ENCODE peak calls at places on chromosomes 1 and 21, in six cellular contexts. I is IMR-90, C is H9, R is H1, K is trophoblast cell, D is mesenchymal stem cell. M is an unnamed sample.

GRCh38 chr1:225707824-225708223 is 54.9 kb upstream of the ENAH start:
- DNase-seq in K (no peak), C (no peak), R (no peak), D (no peak), I (no peak), M (no peak)

GRCh38 chr21:45547211-45547900 is 5.1 kb upstream of the SLC19A1 start:
- DNase-seq in D (no peak), R (no peak), C (no peak), K (no peak), I (no peak), M (no peak)

GRCh38 chr1:16168622-16169021 is 12.8 kb upstream of the EPHA2 start:
- DNase-seq in R (no peak), I (no peak), D (no peak), K (no peak), C (no peak), M (no peak)

GRCh38 chr1:47232187-47232874 is at the start of gene TAL1:
- DNase-seq in K (peak), D (no peak), R (no peak), C (no peak), I (no peak), M (no peak)

GRCh38 chr1:154878371-154879355 is 8.6 kb upstream of the KCNN3 start:
- DNase-seq in R (peak), C (peak), I (peak), K (peak), D (peak), M (peak)

GRCh38 chr1:983736-984475 is 2.0 kb upstream of the PERM1 start:
- DNase-seq in I (no peak), C (no peak), K (peak), D (peak), R (no peak), M (no peak)

GRCh38 chr1:9196129-9197040 is 38.2 kb upstream of the H6PD start:
- DNase-seq in C (peak), R (no peak), D (peak), I (peak), K (peak), M (no peak)

GRCh38 chr1:70504176-70504820 is 93.2 kb downstream of the CTH start:
- DNase-seq in I (no peak), D (peak), K (peak), R (no peak), C (no peak), M (no peak)

GRCh38 chr1:58884706-58885661 is 101.1 kb upstream of the JUN start:
- DNase-seq in R (no peak), I (no peak), C (no peak), D (no peak), K (no peak), M (no peak)

GRCh38 chr1:21290546-21290944 is 282 bp upstream of the ECE1 start:
- DNase-seq in K (no peak), R (no peak), I (no peak), C (no peak), D (no peak), M (no peak)

GRCh38 chr1:79945391-79945790 is 938.9 kb upstream of the ADGRL4 start:
- DNase-seq in R (no peak), D (no peak), C (no peak), I (no peak), K (no peak), M (no peak)

GRCh38 chr1:229859026-229859425 is 208.0 kb upstream of the GALNT2 start:
- DNase-seq in D (no peak), C (no peak), R (no peak), I (no peak), K (no peak), M (no peak)

GRCh38 chr1:10629816-10630571 is 155.2 kb downstream of the PEX14 start:
- DNase-seq in K (no peak), C (no peak), R (no peak), I (no peak), D (no peak), M (no peak)

GRCh38 chr1:173507847-173508209 is 30.7 kb downstream of the PRDX6 start:
- DNase-seq in D (no peak), C (no peak), R (no peak), I (no peak), K (peak), M (no peak)

GRCh38 chr1:68975534-68975933 is 478.7 kb upstream of the DEPDC1 start:
- DNase-seq in K (peak), I (no peak), R (no peak), C (peak), D (peak), M (peak)

GRCh38 chr1:110535985-110536384 is 17.0 kb upstream of the KCNA10 start:
- DNase-seq in I (peak), D (peak), K (peak), R (no peak), C (no peak), M (no peak)

GRCh38 chr1:32494196-32494595 is 29.3 kb downstream of the ZBTB8B start:
- DNase-seq in R (no peak), K (peak), C (no peak), D (peak), I (no peak), M (no peak)

GRCh38 chr1:68115308-68115707 is 64.9 kb upstream of the DIRAS3 start:
- DNase-seq in I (no peak), D (no peak), K (no peak), R (no peak), C (no peak), M (no peak)

GRCh38 chr1:6271001-6271400 is 10.1 kb upstream of the GPR153 start:
- DNase-seq in R (no peak), K (no peak), D (no peak), C (no peak), I (no peak), M (no peak)

GRCh38 chr1:230068952-230069684 is 2.1 kb downstream of the GALNT2 start:
- DNase-seq in C (no peak), K (no peak), D (peak), I (no peak), R (no peak), M (no peak)

GRCh38 chr21:33578959-33579542 is 9.4 kb downstream of the DONSON start:
- DNase-seq in I (peak), C (no peak), K (no peak), R (no peak), D (peak), M (no peak)

DNA sequence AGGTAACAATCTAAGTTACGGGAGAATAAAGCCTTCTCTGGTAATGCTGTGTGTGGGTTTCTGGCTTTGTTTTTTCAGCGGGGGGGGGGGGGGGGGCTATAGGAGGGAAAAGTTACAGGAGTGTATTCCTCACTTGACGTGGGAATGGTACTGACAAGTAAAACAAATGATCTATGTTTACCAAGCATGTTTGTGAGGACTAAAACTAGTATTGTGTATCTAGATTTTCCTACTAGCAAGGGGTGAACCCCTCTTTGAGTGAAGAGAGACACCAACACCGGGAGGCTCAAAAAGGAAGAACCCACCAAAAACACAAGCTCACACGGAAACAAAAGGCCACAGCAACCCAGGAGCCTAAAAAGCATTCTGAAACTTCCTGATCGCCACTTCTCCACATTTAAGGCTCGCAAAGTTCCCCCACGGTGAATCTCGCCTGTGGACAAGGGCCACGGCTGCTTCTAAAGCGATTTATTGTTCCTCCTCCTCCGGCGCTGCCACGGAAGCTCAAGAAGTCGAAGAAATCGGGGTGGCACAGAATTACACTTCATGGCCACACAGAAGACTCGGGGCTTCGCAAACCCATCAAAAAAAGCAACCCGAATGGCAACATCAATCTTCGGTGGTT is 720 bp downstream of the PUM1 start:
- DNase-seq in D (no peak), K (peak), C (no peak), I (peak), R (no peak), M (no peak)
- H2BK5ac ChIP-seq in D (peak), K (peak), C (peak), I (peak), R (peak), M (peak)

GRCh38 chr21:36664678-36665022 is 34.3 kb upstream of the SIM2 start:
- DNase-seq in I (no peak), C (no peak), R (no peak), K (no peak), D (no peak), M (no peak)

GRCh38 chr21:36663033-36663855 is 35.7 kb upstream of the SIM2 start:
- DNase-seq in I (peak), C (no peak), K (peak), R (no peak), D (no peak), M (no peak)

GRCh38 chr21:36665806-36666205 is 33.1 kb upstream of the SIM2 start:
- DNase-seq in R (no peak), I (no peak), C (no peak), D (no peak), K (no peak), M (no peak)

GRCh38 chr21:36672737-36673136 is 26.2 kb upstream of the SIM2 start:
- DNase-seq in K (no peak), D (no peak), C (no peak), I (no peak), R (no peak), M (no peak)

DNA sequence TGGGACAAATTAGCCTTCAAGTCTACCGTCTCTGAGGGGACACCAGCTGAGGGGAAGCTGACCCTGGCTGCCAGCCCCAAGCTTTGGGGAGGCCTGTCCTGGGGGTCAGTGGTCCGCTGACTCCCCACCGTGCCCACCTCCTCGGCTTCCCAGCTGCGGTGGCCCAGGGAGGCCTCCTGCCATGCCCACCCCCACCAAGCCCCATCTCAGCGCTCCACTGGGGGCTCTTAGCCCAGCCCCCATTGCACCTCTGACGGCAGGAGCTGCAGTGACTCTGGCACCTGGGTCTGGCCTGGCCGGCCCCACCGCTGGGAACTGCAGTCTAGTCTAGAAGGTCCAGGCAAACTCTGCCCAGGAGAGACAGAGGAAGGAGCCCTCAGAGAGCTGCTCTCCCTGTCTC is 30.2 kb upstream of the SIM2 start:
- DNase-seq in C (no peak), D (no peak), I (no peak), K (no peak), R (no peak), M (no peak)
- H2AFZ ChIP-seq in C (no peak), D (no peak), I (no peak), K (no peak), R (no peak), M (no peak)

GRCh38 chr1:25583519-25584370 is 32.8 kb upstream of the MAN1C1 start:
- DNase-seq in D (no peak), R (no peak), I (no peak), K (peak), C (no peak), M (no peak)

GRCh38 chr1:25581764-25582163 is 34.8 kb upstream of the MAN1C1 start:
- DNase-seq in C (no peak), R (no peak), I (no peak), D (no peak), K (no peak), M (no peak)

GRCh38 chr1:25586181-25586588 is 30.4 kb upstream of the MAN1C1 start:
- DNase-seq in I (no peak), K (no peak), D (no peak), R (no peak), C (peak), M (no peak)

GRCh38 chr1:25590096-25590824 is 26.3 kb upstream of the MAN1C1 start:
- DNase-seq in C (no peak), I (peak), D (peak), K (peak), R (no peak), M (no peak)

DNA sequence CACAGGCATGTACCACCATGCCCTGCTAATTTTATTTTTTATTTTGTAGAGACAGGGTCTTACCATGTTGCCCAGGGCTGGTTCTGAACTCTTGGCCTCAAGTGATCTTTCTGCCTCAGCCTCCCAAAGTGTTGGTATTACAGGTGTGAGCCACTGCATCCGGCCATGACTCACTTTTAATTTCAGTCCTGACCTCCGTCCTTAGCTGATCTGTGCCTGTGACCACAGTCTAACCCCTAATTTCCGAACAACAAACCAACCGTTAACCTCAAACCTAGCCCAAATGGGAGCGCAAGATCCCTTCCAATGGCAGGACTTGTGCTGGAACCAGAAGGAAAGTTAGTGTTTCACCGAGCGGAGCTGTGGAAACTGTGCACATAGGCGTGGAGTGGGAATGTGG is 29.3 kb upstream of the MAN1C1 start:
- DNase-seq in C (no peak), K (no peak), R (no peak), I (no peak), D (no peak), M (no peak)
- H2BK5ac ChIP-seq in C (no peak), K (no peak), R (peak), I (no peak), D (no peak), M (no peak)

GRCh38 chr1:84163123-84164038 is 19.3 kb downstream of the PRKACB start:
- DNase-seq in D (no peak), K (no peak), C (no peak), R (no peak), I (no peak), M (no peak)

GRCh38 chr1:84164156-84164555 is 20.1 kb downstream of the PRKACB start:
- DNase-seq in D (no peak), R (no peak), C (no peak), K (no peak), I (no peak), M (no peak)

GRCh38 chr1:84166797-84167196 is 22.7 kb downstream of the PRKACB start:
- DNase-seq in R (no peak), D (no peak), K (no peak), I (no peak), C (no peak), M (no peak)

GRCh38 chr1:84165566-84165965 is 21.5 kb downstream of the PRKACB start:
- DNase-seq in D (no peak), R (no peak), I (no peak), K (no peak), C (no peak), M (no peak)

DNA sequence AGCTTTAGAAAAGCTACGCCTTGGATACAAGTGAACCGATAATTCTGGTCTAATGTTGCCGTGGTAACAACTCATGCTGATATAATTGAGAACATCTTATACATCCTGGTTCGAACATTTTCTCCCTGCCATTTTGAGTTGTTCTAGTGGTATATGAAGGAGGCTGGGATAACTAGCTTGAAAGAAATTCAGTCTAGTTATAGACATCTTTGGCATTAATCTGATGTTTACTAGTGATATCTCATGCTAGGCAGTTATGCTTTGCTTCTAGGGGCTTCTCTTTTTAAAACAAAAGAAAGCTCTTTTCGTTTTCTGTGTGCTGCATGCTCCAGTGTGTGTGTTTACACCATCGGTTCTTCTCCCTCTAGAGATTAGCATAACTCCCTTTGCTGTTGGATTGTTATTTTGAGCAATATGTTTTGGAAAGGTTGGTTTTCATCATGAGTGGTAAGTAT is 20.5 kb downstream of the PRKACB start:
- DNase-seq in K (no peak), C (no peak), D (no peak), I (no peak), R (no peak), M (no peak)
- H2AFZ ChIP-seq in K (no peak), C (no peak), D (no peak), I (no peak), R (no peak), M (no peak)

DNA sequence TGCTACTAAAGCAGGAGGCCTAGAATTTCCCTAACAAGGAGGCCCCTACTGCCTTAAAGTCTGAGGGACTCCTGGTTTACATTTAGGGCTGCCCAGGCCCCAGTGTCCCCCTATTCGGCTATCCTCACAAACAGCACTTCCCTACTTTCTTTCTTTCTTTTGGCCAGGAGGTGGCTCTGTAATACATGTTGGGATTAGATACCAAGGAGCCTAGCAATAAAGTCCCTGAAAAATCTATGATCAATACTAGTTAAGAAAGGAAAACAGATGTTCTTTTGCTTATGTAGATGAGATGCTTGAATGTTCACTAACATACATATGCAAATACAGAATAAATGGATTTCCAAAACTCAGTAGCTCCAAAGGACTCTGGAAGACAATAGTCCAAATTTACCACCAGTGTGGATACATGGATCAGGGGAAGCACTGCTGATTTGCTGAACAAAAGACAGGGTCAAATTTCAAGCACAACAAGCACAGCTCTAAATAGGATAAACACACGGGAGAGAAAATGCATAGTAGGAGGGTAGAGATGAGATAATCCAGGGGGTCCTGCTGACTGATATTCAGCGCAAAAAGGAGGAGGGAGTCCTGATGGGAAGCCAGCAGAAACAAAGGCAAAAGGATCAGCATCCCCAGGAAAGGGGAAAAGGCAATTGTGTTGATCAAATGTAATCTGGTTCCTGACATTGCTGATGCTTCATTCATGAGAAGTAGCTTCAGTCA is 240.0 kb downstream of the NUF2 start:
- DNase-seq in D (peak), R (peak), K (no peak), I (no peak), C (peak), M (peak)
- H2BK5ac ChIP-seq in D (no peak), R (peak), K (no peak), I (no peak), C (no peak), M (no peak)

GRCh38 chr1:27634166-27634981 is 611 bp downstream of the FGR start:
- DNase-seq in D (peak), R (no peak), C (no peak), I (no peak), K (peak), M (no peak)
- H2AFZ ChIP-seq in D (no peak), R (peak), C (no peak), I (peak), K (peak), M (peak)

GRCh38 chr1:159911668-159912067 is 11.7 kb upstream of the CFAP45 start:
- DNase-seq in D (peak), C (no peak), K (no peak), R (no peak), I (no peak), M (no peak)
- H2BK5ac ChIP-seq in D (no peak), C (no peak), K (peak), R (no peak), I (no peak), M (no peak)

GRCh38 chr1:23567629-23567995 is 8.3 kb upstream of the ID3 start:
- DNase-seq in R (no peak), C (peak), K (peak), I (no peak), D (no peak), M (no peak)
- H2AFZ ChIP-seq in R (peak), C (no peak), K (peak), I (peak), D (peak), M (peak)

DNA sequence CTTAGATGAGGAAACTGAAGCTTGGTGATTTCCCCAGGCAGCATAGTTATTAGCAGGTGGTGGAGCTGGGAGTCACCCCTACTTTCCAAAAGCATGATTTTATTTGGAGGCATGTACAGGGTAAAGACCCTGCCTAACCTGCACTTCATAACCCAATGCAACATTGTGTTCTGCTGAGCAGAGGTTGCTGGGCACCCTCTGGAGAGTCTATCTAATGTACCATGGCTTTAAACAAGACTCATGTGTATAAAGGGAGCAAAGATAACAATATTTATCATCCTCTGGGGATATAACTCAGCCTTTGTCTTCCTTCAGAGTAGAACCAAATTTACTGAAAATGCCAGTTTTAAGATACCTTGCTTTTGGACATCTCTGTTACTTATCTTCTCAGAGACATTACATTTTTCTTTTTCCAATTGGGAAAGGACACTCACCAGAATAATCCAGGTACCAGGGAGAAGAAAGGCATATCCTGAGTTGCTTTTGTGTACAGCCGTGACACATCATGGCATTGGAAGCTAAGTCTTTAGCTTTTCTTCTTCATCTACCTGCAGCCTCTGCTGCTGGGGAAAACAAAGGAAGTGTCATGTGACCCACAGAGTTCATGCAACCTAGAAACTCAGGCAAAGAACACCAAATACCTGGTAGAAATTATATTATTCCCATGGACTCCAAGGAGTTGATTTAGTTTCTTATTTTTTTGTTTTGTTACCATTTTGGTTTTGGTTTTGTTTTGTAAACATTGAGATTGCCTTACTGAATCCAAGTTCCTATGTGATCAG is 39.6 kb downstream of the ELAVL4 start:
- DNase-seq in D (no peak), R (no peak), K (peak), I (no peak), C (no peak), M (no peak)
- H2BK5ac ChIP-seq in D (no peak), R (no peak), K (no peak), I (no peak), C (no peak), M (no peak)